ENCODE peak calls at places on chromosomes 11 and 22, in nine cellular contexts. A is testis, C is pancreas, K is DND-41, J is thoracic aorta, U is lung, S is cardiac muscle cell, W is WTC11, L is GM12865. I is an unnamed sample.

GRCh38 chr22:17085277-17086091 is 684 bp downstream of the IL17RA start:
- DNase-seq in U (no peak), K (no peak), L (peak), C (peak), W (peak), J (no peak), A (no peak), S (no peak), I (peak)

GRCh38 chr11:47918882-47919495 is 61.4 kb upstream of the PTPRJ start:
- DNase-seq in W (no peak), L (no peak), C (no peak), J (no peak), A (no peak), U (no peak), S (no peak), K (no peak), I (no peak)

GRCh38 chr11:47616726-47617416 is 22.7 kb upstream of the C1QTNF4 start:
- DNase-seq in C (peak), K (peak), L (peak), U (peak), J (no peak), W (peak), A (peak), S (peak), I (no peak)

GRCh38 chr11:62601114-62601363 is 626 bp downstream of the MTA2 start:
- DNase-seq in S (no peak), A (no peak), K (peak), J (no peak), U (no peak), L (peak), C (no peak), W (no peak), I (no peak)

GRCh38 chr11:69312418-69313399 is 18.8 kb downstream of the MYEOV start:
- DNase-seq in L (no peak), K (no peak), A (peak), W (no peak), J (no peak), C (peak), U (no peak), S (no peak), I (no peak)

GRCh38 chr11:44978961-44979331 is 28.3 kb upstream of the TP53I11 start:
- DNase-seq in L (no peak), S (no peak), W (no peak), K (no peak), A (no peak), C (peak), J (no peak), U (peak), I (no peak)

GRCh38 chr11:19076744-19077589 is 16.4 kb upstream of the MRGPRX2 start:
- DNase-seq in K (peak), J (no peak), W (peak), A (peak), C (peak), L (peak), S (peak), U (peak), I (no peak)

GRCh38 chr11:7514099-7514725 is 413 bp downstream of the PPFIBP2 start:
- DNase-seq in W (peak), L (peak), A (peak), K (no peak), U (no peak), J (no peak), S (peak), C (no peak), I (no peak)

GRCh38 chr11:135033545-135033944 is 621.5 kb upstream of the B3GAT1 start:
- DNase-seq in K (no peak), S (peak), J (no peak), C (no peak), A (peak), U (no peak), L (no peak), W (peak), I (no peak)

GRCh38 chr11:23990346-23990745 is 506.5 kb upstream of the LUZP2 start:
- DNase-seq in K (no peak), A (no peak), L (no peak), C (no peak), U (no peak), S (no peak), W (no peak), J (no peak), I (no peak)

GRCh38 chr11:116188350-116188749 is 584.4 kb downstream of the BUD13 start:
- DNase-seq in K (no peak), S (no peak), C (no peak), A (no peak), U (no peak), L (no peak), W (no peak), J (no peak), I (no peak)

GRCh38 chr11:12755510-12755909 is 81.3 kb downstream of the TEAD1 start:
- DNase-seq in U (no peak), L (no peak), K (no peak), S (no peak), W (no peak), J (no peak), C (no peak), A (no peak), I (no peak)

GRCh38 chr11:79414644-79415317 is 26.0 kb downstream of the TENM4 start:
- DNase-seq in J (no peak), C (no peak), L (no peak), W (no peak), A (no peak), K (no peak), U (no peak), S (no peak), I (no peak)

GRCh38 chr22:23529166-23530103 is 50.7 kb downstream of the IGLL1 start:
- DNase-seq in K (no peak), S (no peak), A (no peak), L (no peak), W (no peak), C (no peak), U (no peak), J (no peak), I (no peak)

GRCh38 chr22:31969789-31970489 is 25.6 kb downstream of the YWHAH start:
- DNase-seq in C (peak), S (peak), U (peak), W (peak), J (no peak), K (peak), A (peak), L (peak), I (no peak)

GRCh38 chr22:43272869-43273318 is 70.3 kb downstream of the SCUBE1 start:
- DNase-seq in A (peak), J (no peak), K (no peak), S (peak), L (peak), C (no peak), U (no peak), W (peak), I (no peak)

GRCh38 chr11:12754582-12755250 is 80.5 kb downstream of the TEAD1 start:
- DNase-seq in K (no peak), A (no peak), L (no peak), U (no peak), C (no peak), W (no peak), J (no peak), S (no peak), I (no peak)

GRCh38 chr11:32333335-32333991 is 101.9 kb downstream of the WT1 start:
- DNase-seq in C (peak), L (no peak), K (no peak), W (peak), U (peak), J (no peak), S (peak), A (peak), I (no peak)

GRCh38 chr22:35212020-35212419 is 45.3 kb upstream of the HMGXB4 start:
- DNase-seq in S (no peak), A (no peak), L (no peak), W (no peak), U (no peak), K (no peak), C (peak), J (no peak), I (no peak)

GRCh38 chr22:23591203-23591791 is 11.2 kb upstream of the IGLL1 start:
- DNase-seq in W (peak), U (peak), K (peak), A (peak), C (peak), L (peak), S (peak), J (no peak), I (no peak)

GRCh38 chr11:47464479-47464878 is 15.5 kb upstream of the RAPSN start:
- DNase-seq in K (no peak), L (no peak), J (no peak), W (peak), C (no peak), U (no peak), S (no peak), A (no peak), I (no peak)

GRCh38 chr11:46436113-46436512 is 44.5 kb upstream of the CHRM4 start:
- DNase-seq in C (no peak), U (no peak), J (no peak), S (no peak), W (no peak), K (no peak), A (no peak), L (no peak), I (no peak)

GRCh38 chr22:20469110-20469855 is 26.3 kb downstream of the KLHL22 start:
- DNase-seq in W (no peak), U (no peak), K (no peak), A (no peak), C (no peak), S (no peak), J (no peak), L (no peak), I (no peak)

GRCh38 chr22:43151251-43152000 is at the start of gene TSPO:
- DNase-seq in K (peak), L (peak), W (no peak), J (peak), C (peak), U (peak), A (peak), S (peak), I (peak)

GRCh38 chr22:44686873-44687600 is 15.0 kb upstream of the PRR5 start:
- DNase-seq in C (no peak), A (no peak), J (no peak), U (no peak), W (no peak), L (no peak), K (no peak), S (no peak), I (no peak)

GRCh38 chr11:110525883-110526282 is 96.1 kb downstream of the FDX1 start:
- DNase-seq in L (no peak), S (no peak), U (peak), A (peak), K (no peak), J (no peak), W (no peak), C (no peak), I (no peak)

GRCh38 chr11:132822294-132822693 is 710.0 kb downstream of the OPCML start:
- DNase-seq in J (no peak), W (no peak), A (no peak), C (no peak), U (no peak), L (no peak), S (no peak), K (no peak), I (no peak)

GRCh38 chr11:116637766-116638165 is 135.0 kb downstream of the BUD13 start:
- DNase-seq in W (no peak), L (no peak), K (no peak), J (no peak), U (no peak), A (no peak), C (no peak), S (no peak), I (peak)

GRCh38 chr22:35043251-35043931 is 22.6 kb upstream of the ISX start:
- DNase-seq in W (peak), K (no peak), C (no peak), U (no peak), L (peak), S (peak), A (peak), J (no peak), I (no peak)

GRCh38 chr22:22038178-22038880 is 55.7 kb upstream of the TOP3B start:
- DNase-seq in A (no peak), L (no peak), C (no peak), K (no peak), U (no peak), W (no peak), S (no peak), J (no peak), I (no peak)

GRCh38 chr11:7306900-7307299 is 55.2 kb downstream of the SYT9 start:
- DNase-seq in L (no peak), A (no peak), S (peak), U (no peak), K (no peak), C (no peak), W (no peak), J (no peak), I (no peak)

GRCh38 chr22:43017525-43018290 is 2.8 kb upstream of the PACSIN2 start:
- DNase-seq in W (no peak), L (no peak), S (no peak), J (no peak), K (no peak), A (no peak), U (peak), C (no peak), I (no peak)

GRCh38 chr22:49961601-49962011 is 1.0 kb downstream of the PIM3 start:
- DNase-seq in W (peak), J (no peak), S (no peak), L (no peak), K (no peak), C (no peak), A (no peak), U (peak), I (no peak)
- TF ChIP-seq CTCF in W (no peak), J (no peak), S (no peak), L (no peak), K (no peak), C (no peak), A (no peak), U (no peak), I (no peak)

GRCh38 chr22:36409911-36410756 is 22.4 kb upstream of the MYH9 start:
- DNase-seq in L (peak), A (peak), C (peak), S (peak), U (peak), K (no peak), J (peak), W (peak), I (no peak)
- TF ChIP-seq CTCF in L (no peak), A (no peak), C (no peak), S (no peak), U (no peak), K (no peak), J (no peak), W (no peak), I (no peak)

GRCh38 chr11:122789916-122790315 is 48.4 kb upstream of the CRTAM start:
- DNase-seq in C (no peak), J (no peak), S (no peak), A (no peak), K (no peak), U (no peak), L (no peak), W (no peak), I (peak)

GRCh38 chr11:122786896-122787295 is 51.4 kb upstream of the CRTAM start:
- DNase-seq in W (no peak), A (peak), L (no peak), U (no peak), J (no peak), K (no peak), C (no peak), S (no peak), I (no peak)

GRCh38 chr11:122791836-122792235 is 46.5 kb upstream of the CRTAM start:
- DNase-seq in W (no peak), L (no peak), S (no peak), C (no peak), U (no peak), A (peak), J (no peak), K (no peak), I (no peak)

GRCh38 chr11:122791411-122791810 is 46.9 kb upstream of the CRTAM start:
- DNase-seq in W (no peak), C (no peak), U (no peak), J (no peak), K (no peak), L (no peak), S (no peak), A (no peak), I (peak)

GRCh38 chr11:122788781-122789535 is 49.3 kb upstream of the CRTAM start:
- DNase-seq in S (no peak), W (no peak), J (no peak), L (no peak), A (no peak), K (peak), U (no peak), C (no peak), I (peak)
- TF ChIP-seq CTCF in S (no peak), W (no peak), J (no peak), L (peak), A (no peak), K (peak), U (no peak), C (no peak), I (no peak)

DNA sequence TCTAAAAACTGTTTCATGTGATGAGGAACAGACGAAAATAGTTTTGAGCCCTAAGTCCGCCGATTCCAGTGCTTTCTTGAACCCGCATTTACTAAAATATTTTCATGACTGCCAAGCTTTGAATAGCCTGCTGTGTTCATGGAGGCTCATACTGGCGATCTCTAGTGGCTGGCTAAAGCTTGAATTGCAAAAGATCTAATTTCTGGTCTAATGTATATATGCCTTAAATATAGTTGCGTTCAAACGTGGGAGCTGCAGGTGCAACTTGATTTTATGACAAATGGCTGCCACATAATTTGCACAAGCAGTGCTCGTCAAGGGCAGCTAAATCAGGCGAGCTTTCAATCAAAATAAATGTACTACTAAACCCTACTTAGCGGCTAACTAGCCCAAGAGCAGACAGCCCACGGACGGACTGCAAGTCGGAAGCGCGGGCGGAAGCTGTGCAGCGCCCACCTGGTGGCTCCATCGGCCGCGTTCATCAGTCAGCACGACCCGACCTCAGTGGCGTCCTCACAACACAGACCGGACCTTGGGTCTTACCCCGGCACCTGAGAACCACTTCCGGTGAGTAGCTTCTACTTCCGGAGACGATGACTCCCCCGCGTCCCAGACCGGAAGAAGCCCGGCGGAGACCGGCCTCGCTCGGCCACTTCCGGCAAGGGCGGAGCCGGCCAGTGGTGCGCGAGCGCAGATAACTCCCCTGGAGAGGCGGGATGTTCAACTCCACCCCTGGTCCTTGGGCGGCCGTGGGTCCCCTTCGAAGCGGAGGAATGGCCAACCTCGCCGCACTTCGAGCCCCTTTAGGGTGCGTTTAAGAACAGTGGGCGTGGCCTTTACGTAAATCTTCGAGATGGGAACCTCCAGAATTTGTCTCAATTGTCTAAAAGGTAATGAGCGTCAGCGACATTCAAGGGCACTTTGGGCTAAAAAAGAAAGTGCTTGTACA is 6.1 kb downstream of the RPL27A start:
- DNase-seq in C (peak), J (peak), S (peak), L (peak), K (peak), U (peak), A (peak), W (peak), I (peak)
- TF ChIP-seq CTCF in C (no peak), J (no peak), S (peak), L (peak), K (peak), U (no peak), A (no peak), W (no peak), I (no peak)

GRCh38 chr11:2150206-2150847 is 10.7 kb downstream of the INS start:
- DNase-seq in U (no peak), C (no peak), J (no peak), A (no peak), S (peak), K (no peak), W (no peak), L (no peak), I (no peak)
- TF ChIP-seq CTCF in U (no peak), C (no peak), J (peak), A (peak), S (peak), K (peak), W (no peak), L (no peak), I (no peak)

GRCh38 chr11:64996710-64997380 is at the start of gene BATF2:
- DNase-seq in C (peak), K (peak), W (peak), L (no peak), J (peak), U (peak), S (peak), A (peak), I (peak)
- TF ChIP-seq CTCF in C (peak), K (peak), W (no peak), L (no peak), J (peak), U (peak), S (peak), A (peak), I (no peak)

DNA sequence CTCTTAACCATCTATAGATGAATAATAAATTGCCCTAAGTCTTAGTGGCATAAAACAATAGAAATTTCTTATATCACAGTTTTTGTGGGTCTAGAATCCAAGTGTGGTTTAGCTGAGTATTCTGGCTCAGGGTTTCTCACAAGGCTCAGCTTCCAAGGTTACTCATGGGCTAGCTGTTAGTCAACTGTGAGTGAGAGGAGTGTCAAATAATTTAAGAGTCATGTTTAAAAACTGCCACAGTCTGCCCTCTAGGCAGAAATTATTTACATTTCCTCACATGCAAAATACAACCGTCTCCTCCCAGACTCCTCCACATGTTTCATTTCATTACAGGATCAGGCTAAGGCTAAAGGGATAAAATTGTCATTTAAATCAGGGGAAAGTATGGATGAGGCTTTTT is 324.2 kb downstream of the DYNC2H1 start:
- DNase-seq in C (no peak), A (no peak), J (no peak), S (no peak), L (no peak), U (no peak), W (no peak), K (no peak), I (no peak)
- TF ChIP-seq CTCF in C (no peak), A (no peak), J (no peak), S (no peak), L (no peak), U (no peak), W (no peak), K (no peak), I (no peak)

DNA sequence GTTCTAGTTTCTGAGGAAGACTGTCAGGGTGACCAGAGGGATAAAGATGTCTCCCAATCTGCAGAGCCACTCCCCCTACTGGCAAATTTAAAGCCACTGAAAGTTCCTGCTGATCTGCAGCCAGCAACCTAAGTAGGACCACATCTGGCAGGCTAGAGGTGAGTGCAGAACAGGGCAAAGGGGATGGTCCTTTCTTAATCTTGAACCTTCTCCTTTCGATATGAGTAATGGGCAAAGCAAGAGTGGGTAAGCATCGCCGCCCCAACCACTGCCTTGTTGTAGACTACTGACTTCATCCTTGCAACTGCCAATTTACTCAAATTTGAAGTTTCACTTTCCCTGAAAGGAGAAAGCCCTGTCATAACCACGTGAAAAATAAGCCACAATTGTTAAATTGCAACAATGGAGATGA is 30.7 kb downstream of the SCUBE2 start:
- DNase-seq in C (no peak), J (no peak), U (no peak), S (peak), W (peak), A (no peak), L (peak), K (no peak), I (no peak)
- TF ChIP-seq CTCF in C (no peak), J (no peak), U (no peak), S (peak), W (no peak), A (no peak), L (peak), K (peak), I (no peak)

GRCh38 chr11:73333626-73334199 is 25.6 kb downstream of the ARHGEF17 start:
- DNase-seq in A (no peak), L (no peak), C (no peak), J (no peak), S (no peak), K (no peak), W (no peak), U (no peak), I (no peak)
- TF ChIP-seq CTCF in A (no peak), L (no peak), C (no peak), J (no peak), S (no peak), K (no peak), W (no peak), U (no peak), I (no peak)

I was measured in coronary artery.